ENCODE peak calls at places on chromosomes 7 and 10, in four cellular contexts. H, Z, R and S are unnamed samples. For H3K9me3, the result is how much of the 10 kb centered on the place peaks cover.

GRCh38 chr10:129568562-129569344 is 101.7 kb downstream of the MGMT start:
- DNase-seq in Z (no peak), R (no peak), H (no peak), S (no peak)

GRCh38 chr10:3740157-3740871 is 44.7 kb downstream of the KLF6 start:
- DNase-seq in R (peak), H (peak), Z (peak), S (peak)

GRCh38 chr10:43861966-43862751 is 213.5 kb upstream of the ZNF32 start:
- DNase-seq in Z (no peak), R (peak), H (no peak), S (no peak)

GRCh38 chr7:113891828-113892227 is 27.0 kb downstream of the PPP1R3A start:
- DNase-seq in Z (no peak), R (no peak), H (no peak), S (no peak)

GRCh38 chr10:34557173-34557572 is 257.9 kb downstream of the PARD3 start:
- DNase-seq in Z (no peak), R (no peak), H (no peak), S (no peak)

GRCh38 chr10:90930070-90930837 is 9.4 kb upstream of the ANKRD1 start:
- DNase-seq in H (no peak), Z (no peak), R (peak), S (no peak)

GRCh38 chr7:80136276-80137045 is 1.8 kb downstream of the GNAI1 start:
- DNase-seq in Z (no peak), H (no peak), R (no peak), S (no peak)

GRCh38 chr10:69839696-69840345 is 38.1 kb downstream of the COL13A1 start:
- DNase-seq in Z (no peak), R (no peak), H (no peak), S (no peak)

GRCh38 chr10:71290806-71291205 is 28.3 kb upstream of the SLC29A3 start:
- DNase-seq in Z (no peak), R (no peak), H (no peak), S (no peak)

GRCh38 chr7:6438427-6438826 is 9.3 kb downstream of the DAGLB start:
- DNase-seq in H (no peak), Z (no peak), R (no peak), S (no peak)

GRCh38 chr7:70372768-70373241 is 759.1 kb upstream of the GALNT17 start:
- DNase-seq in Z (no peak), R (no peak), H (no peak), S (no peak)

GRCh38 chr7:149806726-149807125 is 31.4 kb upstream of the ZNF862 start:
- DNase-seq in H (no peak), Z (no peak), R (no peak), S (no peak)

DNA sequence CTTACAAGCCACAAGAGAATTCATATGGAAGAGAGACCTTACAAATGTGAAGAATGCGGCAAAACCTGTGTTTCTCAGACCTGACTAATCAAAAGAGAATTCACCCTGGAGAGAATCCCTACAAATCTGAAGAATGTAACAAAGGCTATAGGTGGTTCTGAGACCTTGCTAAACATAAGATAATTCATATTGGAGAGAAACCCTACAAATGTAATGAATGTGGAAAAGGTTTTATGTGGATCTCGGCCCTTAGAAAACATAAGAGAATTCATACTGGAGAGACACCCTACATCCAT is 33.4 kb downstream of the ZNF727 start:
- DNase-seq in Z (no peak), H (no peak), R (no peak), S (no peak)
- H3K9me3 ChIP-seq in Z (under half), H (under half), R (half or more), S (half or more)

GRCh38 chr10:49349390-49349789 is 46.5 kb downstream of the DRGX start:
- DNase-seq in R (no peak), Z (no peak), H (no peak), S (no peak)

GRCh38 chr10:49350856-49351532 is 44.9 kb downstream of the DRGX start:
- DNase-seq in H (no peak), R (no peak), Z (no peak), S (no peak)

GRCh38 chr10:49351669-49352068 is 44.2 kb downstream of the DRGX start:
- DNase-seq in H (no peak), R (no peak), Z (no peak), S (no peak)

GRCh38 chr10:49348593-49348992 is 47.3 kb downstream of the DRGX start:
- DNase-seq in R (no peak), Z (no peak), H (no peak), S (no peak)

DNA sequence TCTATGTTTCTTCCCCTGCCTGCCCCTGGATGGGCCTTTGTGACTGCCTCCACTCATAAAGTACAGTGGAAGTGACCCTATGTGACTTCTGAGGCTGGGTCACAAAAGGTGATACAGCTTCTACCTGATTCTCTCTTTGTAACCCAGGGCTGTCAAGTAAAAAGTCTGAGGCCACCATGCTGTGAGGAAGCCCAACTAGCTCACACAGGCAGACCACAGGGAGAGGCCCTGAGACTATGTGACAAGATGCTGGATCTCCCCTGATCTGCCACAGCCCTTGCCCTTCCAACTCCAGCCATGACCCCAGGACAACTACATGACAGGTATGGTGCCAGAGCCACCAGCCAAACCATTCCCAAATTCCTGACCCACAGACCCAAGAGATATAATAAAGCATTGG is 45.8 kb downstream of the DRGX start:
- DNase-seq in H (no peak), R (no peak), Z (no peak), S (no peak)
- TF ChIP-seq TCF7L2 in H (no peak), R (no peak), Z (no peak), S (no peak)

DNA sequence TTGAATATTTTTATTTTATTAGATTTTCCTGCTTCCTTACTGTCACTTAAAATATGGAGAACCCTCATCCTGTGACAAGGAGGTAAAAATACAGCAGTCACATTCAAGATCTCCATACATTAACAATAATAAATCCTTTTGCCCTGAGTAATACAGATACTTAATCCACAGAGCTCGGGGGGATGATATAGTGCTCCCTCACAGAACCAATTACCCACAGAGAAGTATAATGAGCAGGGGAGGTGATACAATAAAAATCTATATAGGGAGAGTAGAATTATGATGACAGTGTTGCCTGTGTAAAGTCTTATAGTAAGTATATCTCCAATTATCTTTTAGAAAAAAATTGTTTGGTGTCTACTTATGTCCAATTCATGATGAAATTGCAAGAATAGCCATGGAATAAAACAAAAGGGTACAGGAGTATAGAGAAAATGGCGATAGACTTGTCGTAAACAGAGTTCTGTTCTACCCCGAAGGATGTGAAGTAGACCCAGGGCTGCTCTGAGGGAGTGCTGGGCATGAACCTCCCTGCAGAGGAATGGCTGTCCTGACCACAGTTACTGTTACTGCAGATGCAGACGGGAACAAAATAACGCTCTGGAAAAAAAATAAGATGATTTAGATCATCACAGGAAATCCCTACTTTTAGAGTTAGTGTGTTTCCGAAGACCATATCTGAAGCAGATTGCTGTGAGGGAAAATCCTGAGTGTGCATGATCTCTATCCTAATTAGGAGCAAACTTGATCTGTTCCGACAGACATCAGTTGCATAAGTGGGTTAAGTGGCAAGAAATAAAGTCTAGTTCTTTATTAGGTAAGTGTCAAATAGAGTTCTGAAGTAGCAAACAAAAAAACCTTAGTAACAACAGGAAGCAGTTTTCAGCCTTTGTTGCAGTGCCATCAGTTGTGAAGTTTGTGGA is 123.7 kb downstream of the KAT6B start:
- DNase-seq in H (no peak), R (no peak), Z (no peak), S (no peak)
- H3K4me3 ChIP-seq in H (no peak), R (no peak), Z (no peak), S (no peak)

DNA sequence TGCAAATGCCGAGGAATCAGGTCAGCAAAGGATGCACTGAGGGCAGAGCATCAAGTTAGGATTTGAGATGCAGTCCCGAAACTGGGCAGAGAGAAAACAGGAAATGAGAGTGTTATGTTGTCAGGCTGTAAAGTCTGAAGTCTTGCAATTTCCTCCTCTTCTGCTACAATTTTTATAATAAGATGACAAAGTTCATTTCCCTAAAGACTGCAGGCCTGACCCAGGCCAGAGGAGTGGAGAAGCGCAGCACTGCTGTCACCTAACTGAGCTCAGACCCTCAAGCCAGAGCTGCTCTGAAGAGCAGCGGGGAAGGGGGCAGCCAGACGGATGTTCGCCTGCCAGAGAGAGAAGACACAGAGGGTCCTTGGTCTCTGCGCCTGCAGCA is 12.5 kb upstream of the AOAH start:
- DNase-seq in R (no peak), Z (no peak), H (no peak), S (no peak)
- H3K9me3 ChIP-seq in R (under half), Z (under half), H (under half), S (under half)

GRCh38 chr10:27564381-27564780 is 60.3 kb downstream of the RAB18 start:
- DNase-seq in R (no peak), H (no peak), Z (no peak), S (no peak)
- TF ChIP-seq TCF7L2 in R (no peak), H (no peak), Z (no peak), S (no peak)

DNA sequence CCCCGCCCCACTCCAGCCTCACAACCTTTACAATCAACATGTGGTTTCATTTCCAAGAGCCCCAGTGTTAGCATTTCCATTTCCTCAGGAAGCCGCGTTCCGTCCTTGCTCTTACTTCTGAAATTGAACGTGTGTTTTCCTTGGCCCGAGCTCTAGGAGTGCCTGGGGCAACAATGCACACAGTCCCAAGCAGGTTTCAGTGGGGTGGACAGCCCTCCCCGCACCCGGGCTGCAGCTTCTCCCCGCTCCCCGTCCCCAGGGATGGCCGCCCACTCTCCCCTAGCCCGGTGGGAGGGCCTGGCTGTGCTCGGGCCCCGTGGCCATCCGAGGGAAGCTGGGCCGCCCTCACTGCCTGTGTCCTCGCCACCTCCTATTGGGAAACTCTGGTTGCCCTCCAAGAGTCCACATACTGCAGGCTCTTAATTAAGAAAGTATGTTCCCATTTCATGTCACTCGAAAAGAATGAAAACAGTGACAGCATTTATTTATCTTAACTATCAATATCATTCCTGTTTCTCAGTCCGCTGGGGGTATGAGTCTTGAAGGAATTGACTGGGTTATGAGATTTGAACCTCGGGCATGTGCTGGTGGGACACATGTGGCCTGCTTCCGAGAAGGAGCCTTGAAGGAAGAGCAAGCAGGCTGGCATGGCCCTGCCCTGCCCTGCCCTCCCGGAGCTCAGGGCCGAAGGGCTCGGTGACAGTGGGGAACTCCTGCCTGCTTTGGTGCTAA is 163.8 kb downstream of the GRK5 start:
- DNase-seq in R (no peak), Z (no peak), H (no peak), S (no peak)
- H3K4me3 ChIP-seq in R (no peak), Z (no peak), H (no peak), S (no peak)

DNA sequence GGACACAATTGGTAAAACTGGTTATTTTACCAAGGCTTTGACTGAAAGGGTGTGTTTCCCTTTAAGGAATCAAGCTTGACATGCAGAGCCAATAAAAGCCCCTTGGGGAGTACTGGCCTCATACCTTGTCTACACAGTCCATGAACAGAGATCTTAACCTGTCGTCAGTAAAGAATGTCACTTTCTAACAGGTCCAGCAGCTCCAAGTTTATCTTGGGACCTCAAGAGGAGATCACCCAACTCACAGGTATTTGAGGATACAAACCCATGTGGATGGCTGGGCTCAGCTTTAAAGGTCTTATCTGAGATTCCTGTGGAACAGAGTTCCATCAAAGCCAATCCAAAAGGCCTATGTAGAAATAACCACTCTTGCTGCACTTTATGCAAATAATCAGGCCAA is 61.3 kb downstream of the COA1 start:
- DNase-seq in H (no peak), Z (no peak), R (no peak), S (no peak)
- H3K9me3 ChIP-seq in H (under half), Z (under half), R (under half), S (under half)

GRCh38 chr10:23408330-23408976 is 30.4 kb upstream of the OTUD1 start:
- DNase-seq in H (no peak), Z (no peak), R (no peak), S (no peak)
- TF ChIP-seq TCF7L2 in H (no peak), Z (no peak), R (no peak), S (no peak)